ENCODE peak calls at places on chromosomes 3 and 15, in four cellular contexts. One of them, this sample, is unnamed.

GRCh38 chr3:171358171-171358890 is 101.9 kb downstream of the TNIK start:
- DNase-seq in neural progenitor cell: no peak
- DNase-seq in endothelial cell: peak; percentile 32
- DNase-seq in lower leg skin: no peak
- DNase-seq in this sample: no peak

GRCh38 chr3:186054481-186055399 is 54.1 kb downstream of the ETV5 start:
- DNase-seq in endothelial cell: no peak
- DNase-seq in lower leg skin: no peak
- DNase-seq in neural progenitor cell: no peak
- DNase-seq in this sample: no peak

GRCh38 chr15:55222588-55222987 is 25.8 kb upstream of the RSL24D1 start:
- DNase-seq in lower leg skin: no peak
- DNase-seq in neural progenitor cell: no peak
- DNase-seq in endothelial cell: no peak
- DNase-seq in this sample: no peak

GRCh38 chr15:48566669-48567068 is 78.8 kb downstream of the FBN1 start:
- DNase-seq in endothelial cell: no peak
- DNase-seq in lower leg skin: no peak
- DNase-seq in neural progenitor cell: no peak
- DNase-seq in this sample: no peak

GRCh38 chr3:3821780-3822179 is 22.5 kb downstream of the LRRN1 start:
- DNase-seq in neural progenitor cell: no peak
- DNase-seq in lower leg skin: no peak
- DNase-seq in endothelial cell: no peak
- DNase-seq in this sample: no peak

GRCh38 chr3:27792869-27793268 is 70.7 kb upstream of the EOMES start:
- DNase-seq in endothelial cell: no peak
- DNase-seq in lower leg skin: no peak
- DNase-seq in neural progenitor cell: no peak
- DNase-seq in this sample: peak; percentile 9

GRCh38 chr3:114809668-114810413 is 337.2 kb downstream of the ZBTB20 start:
- DNase-seq in lower leg skin: no peak
- DNase-seq in neural progenitor cell: no peak
- DNase-seq in endothelial cell: no peak
- DNase-seq in this sample: no peak

GRCh38 chr15:58839485-58839884 is 68.4 kb downstream of the MINDY2 start:
- DNase-seq in lower leg skin: no peak
- DNase-seq in neural progenitor cell: no peak
- DNase-seq in endothelial cell: no peak
- DNase-seq in this sample: no peak

GRCh38 chr3:154301556-154301955 is 22.7 kb downstream of the DHX36 start:
- DNase-seq in lower leg skin: no peak
- DNase-seq in neural progenitor cell: no peak
- DNase-seq in endothelial cell: no peak
- DNase-seq in this sample: no peak

GRCh38 chr15:68819451-68820204 is 1.1 kb downstream of the ANP32A start:
- DNase-seq in endothelial cell: peak; percentile 25
- DNase-seq in neural progenitor cell: peak; percentile 70
- DNase-seq in lower leg skin: peak; percentile 48
- DNase-seq in this sample: peak; percentile 56

GRCh38 chr3:157865449-157865862 is 240.8 kb downstream of the SHOX2 start:
- DNase-seq in neural progenitor cell: peak; percentile 61
- DNase-seq in endothelial cell: peak; percentile 87
- DNase-seq in lower leg skin: no peak
- DNase-seq in this sample: peak; percentile 78

GRCh38 chr15:78950906-78951840 is 6.3 kb upstream of the CTSH start:
- DNase-seq in neural progenitor cell: no peak
- DNase-seq in endothelial cell: no peak
- DNase-seq in lower leg skin: no peak
- DNase-seq in this sample: no peak

GRCh38 chr3:24447836-24448235 is 46.8 kb downstream of the THRB start:
- DNase-seq in lower leg skin: no peak
- DNase-seq in neural progenitor cell: no peak
- DNase-seq in endothelial cell: no peak
- DNase-seq in this sample: no peak

GRCh38 chr3:101646726-101647125 is 30.2 kb downstream of the ZBTB11 start:
- DNase-seq in neural progenitor cell: no peak
- DNase-seq in lower leg skin: no peak
- DNase-seq in endothelial cell: no peak
- DNase-seq in this sample: no peak

GRCh38 chr3:73846951-73847350 is 222.2 kb upstream of the PDZRN3 start:
- DNase-seq in lower leg skin: no peak
- DNase-seq in endothelial cell: no peak
- DNase-seq in neural progenitor cell: peak; percentile 30
- DNase-seq in this sample: no peak

GRCh38 chr3:171183042-171183441 is 156.5 kb upstream of the SLC2A2 start:
- DNase-seq in endothelial cell: peak; percentile 39
- DNase-seq in neural progenitor cell: no peak
- DNase-seq in lower leg skin: no peak
- DNase-seq in this sample: no peak

GRCh38 chr15:65682404-65682911 is 60.7 kb downstream of the SLC24A1 start:
- DNase-seq in lower leg skin: no peak
- DNase-seq in neural progenitor cell: no peak
- DNase-seq in endothelial cell: no peak
- DNase-seq in this sample: no peak

GRCh38 chr15:101702077-101702476 is 22.2 kb downstream of the TARS3 start:
- DNase-seq in endothelial cell: no peak
- DNase-seq in neural progenitor cell: no peak
- DNase-seq in lower leg skin: no peak
- DNase-seq in this sample: no peak

GRCh38 chr15:84629033-84629432 is 25.1 kb downstream of the WDR73 start:
- DNase-seq in lower leg skin: no peak
- DNase-seq in neural progenitor cell: no peak
- DNase-seq in endothelial cell: no peak
- DNase-seq in this sample: no peak

GRCh38 chr3:105431171-105431570 is 64.5 kb downstream of the ALCAM start:
- DNase-seq in lower leg skin: no peak
- DNase-seq in endothelial cell: no peak
- DNase-seq in neural progenitor cell: no peak
- DNase-seq in this sample: peak; percentile 13

GRCh38 chr15:73127302-73127936 is 75.2 kb downstream of the NEO1 start:
- DNase-seq in endothelial cell: peak; percentile 56
- DNase-seq in lower leg skin: no peak
- DNase-seq in neural progenitor cell: peak; percentile 65
- DNase-seq in this sample: peak; percentile 54

GRCh38 chr15:60006203-60006782 is 2.2 kb downstream of the FOXB1 start:
- DNase-seq in lower leg skin: no peak
- DNase-seq in endothelial cell: peak; percentile 78
- DNase-seq in neural progenitor cell: peak; percentile 95
- DNase-seq in this sample: peak; percentile 57

GRCh38 chr3:105938826-105939225 is 70.0 kb upstream of the CBLB start:
- DNase-seq in endothelial cell: no peak
- DNase-seq in lower leg skin: no peak
- DNase-seq in neural progenitor cell: no peak
- DNase-seq in this sample: no peak

GRCh38 chr15:44812029-44812517 is 75.7 kb downstream of the TRIM69 start:
- DNase-seq in endothelial cell: no peak
- DNase-seq in neural progenitor cell: no peak
- DNase-seq in lower leg skin: no peak
- DNase-seq in this sample: no peak

GRCh38 chr15:67093146-67093874 is 27.9 kb downstream of the SMAD3 start:
- DNase-seq in endothelial cell: no peak
- DNase-seq in neural progenitor cell: no peak
- DNase-seq in lower leg skin: no peak
- DNase-seq in this sample: no peak

GRCh38 chr3:3666664-3667063 is 132.6 kb upstream of the LRRN1 start:
- DNase-seq in lower leg skin: no peak
- DNase-seq in neural progenitor cell: no peak
- DNase-seq in endothelial cell: no peak
- DNase-seq in this sample: no peak

GRCh38 chr15:72180771-72181324 is 16.7 kb downstream of the GRAMD2A start:
- DNase-seq in lower leg skin: no peak
- DNase-seq in neural progenitor cell: no peak
- DNase-seq in endothelial cell: no peak
- DNase-seq in this sample: no peak

GRCh38 chr15:67784057-67784781 is 41.1 kb upstream of the SKOR1 start:
- DNase-seq in lower leg skin: no peak
- DNase-seq in endothelial cell: no peak
- DNase-seq in neural progenitor cell: no peak
- DNase-seq in this sample: no peak

GRCh38 chr15:65862682-65863081 is 6.6 kb upstream of the RAB11A start:
- DNase-seq in endothelial cell: peak; percentile 38
- DNase-seq in lower leg skin: no peak
- DNase-seq in neural progenitor cell: peak; percentile 79
- DNase-seq in this sample: peak; percentile 55

GRCh38 chr3:111277226-111277625 is 205.6 kb downstream of the NECTIN3 start:
- DNase-seq in lower leg skin: no peak
- DNase-seq in endothelial cell: no peak
- DNase-seq in neural progenitor cell: peak; percentile 74
- DNase-seq in this sample: no peak

GRCh38 chr3:195450731-195451229 is 8.0 kb upstream of the ACAP2 start:
- DNase-seq in endothelial cell: no peak
- DNase-seq in lower leg skin: peak; percentile 56
- DNase-seq in neural progenitor cell: no peak
- DNase-seq in this sample: no peak

GRCh38 chr15:99137111-99137546 is 32.2 kb downstream of the SYNM start:
- DNase-seq in neural progenitor cell: no peak
- DNase-seq in endothelial cell: no peak
- DNase-seq in lower leg skin: no peak
- DNase-seq in this sample: no peak

GRCh38 chr3:17972889-17973558 is 230.6 kb upstream of the TBC1D5 start:
- DNase-seq in neural progenitor cell: no peak
- DNase-seq in endothelial cell: no peak
- DNase-seq in lower leg skin: no peak
- DNase-seq in this sample: no peak

GRCh38 chr15:63818191-63818590 is 15.6 kb downstream of the HERC1 start:
- DNase-seq in lower leg skin: no peak
- DNase-seq in endothelial cell: peak; percentile 33
- DNase-seq in neural progenitor cell: peak; percentile 12
- DNase-seq in this sample: no peak
- TF ChIP-seq CTCF in lower leg skin: no peak
- TF ChIP-seq CTCF in endothelial cell: no peak
- TF ChIP-seq CTCF in neural progenitor cell: peak; percentile 6
- TF ChIP-seq CTCF in this sample: no peak

DNA sequence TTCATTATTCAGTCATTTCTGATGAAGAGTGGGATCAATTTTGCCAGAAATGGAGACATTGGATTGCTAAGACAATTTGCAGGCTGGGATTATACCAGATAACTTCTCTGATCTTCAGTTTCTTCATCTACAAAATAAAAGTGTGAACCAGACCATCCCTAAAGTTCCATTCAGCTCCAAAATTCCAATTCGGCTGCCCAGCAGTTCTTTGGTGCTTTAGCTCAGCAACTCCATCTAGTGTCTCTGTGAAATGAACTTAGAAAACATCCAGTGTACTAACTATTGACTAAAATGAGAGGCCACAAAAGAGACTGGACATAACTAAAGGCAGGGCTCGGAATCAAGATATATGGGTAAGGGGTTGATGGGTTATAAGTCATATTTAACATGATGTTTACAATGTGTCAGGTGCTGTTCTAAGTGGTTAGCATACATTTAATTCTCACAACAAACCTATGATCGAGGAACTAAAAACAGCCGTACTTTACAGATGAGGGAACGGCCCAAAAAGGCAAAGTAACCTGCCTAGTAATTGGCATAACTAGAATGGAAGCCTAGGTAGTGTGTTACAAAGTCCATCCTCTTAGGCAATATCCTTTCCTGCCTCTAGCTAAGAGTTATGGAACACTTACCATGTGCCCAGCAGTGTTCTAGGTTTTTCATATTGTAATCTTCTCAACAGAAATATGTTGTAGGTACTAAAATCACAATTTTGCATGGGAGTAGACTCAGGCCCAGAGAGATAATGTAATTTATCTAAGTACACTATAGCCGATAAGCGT is 17.0 kb downstream of the THAP10 start:
- DNase-seq in lower leg skin: no peak
- DNase-seq in neural progenitor cell: peak; percentile 30
- DNase-seq in endothelial cell: no peak
- DNase-seq in this sample: no peak
- TF ChIP-seq CTCF in lower leg skin: no peak
- TF ChIP-seq CTCF in neural progenitor cell: peak; percentile 48
- TF ChIP-seq CTCF in endothelial cell: no peak
- TF ChIP-seq CTCF in this sample: no peak

DNA sequence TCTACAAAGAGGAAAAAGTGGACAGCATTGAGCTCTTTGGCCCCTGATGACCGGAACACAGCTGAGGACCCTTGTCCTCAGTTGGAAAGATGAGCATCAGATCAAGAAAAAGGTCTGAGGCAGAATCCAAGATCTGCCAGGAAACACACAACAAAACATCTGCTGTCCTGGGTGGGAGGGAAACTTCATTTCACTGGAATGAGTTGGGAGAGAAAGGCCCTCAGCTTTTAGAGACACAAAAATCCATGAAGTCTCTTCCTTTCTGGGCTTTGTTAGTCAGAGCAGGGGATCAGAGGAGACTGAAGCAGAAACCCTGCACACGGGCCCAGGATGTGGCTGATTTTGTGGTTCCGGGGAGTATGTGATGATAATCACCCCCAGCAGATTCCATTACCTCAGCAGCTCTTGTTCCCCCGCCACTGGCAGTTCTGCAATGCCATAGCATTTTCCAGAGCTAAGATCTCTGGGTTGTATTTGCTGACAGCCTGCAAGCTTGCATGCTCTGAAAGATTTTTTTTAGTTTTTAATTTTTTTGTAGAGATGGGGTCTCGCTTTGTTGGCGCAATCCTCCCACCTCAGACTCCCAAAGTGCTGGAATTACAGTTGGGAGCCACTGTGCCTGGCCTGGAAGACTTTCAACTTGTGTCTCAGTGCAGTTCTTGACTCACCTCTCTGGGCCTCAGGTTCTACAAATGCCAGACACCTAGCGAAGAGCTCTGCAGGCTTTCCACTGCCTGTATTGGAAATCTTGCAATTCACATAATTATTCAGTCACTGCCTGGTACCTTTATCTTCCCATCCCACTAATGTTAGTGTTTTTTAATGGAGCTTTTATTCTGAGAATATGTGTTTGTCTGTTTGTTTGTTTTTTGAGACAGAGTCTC is 5.8 kb upstream of the TATDN2 start:
- DNase-seq in neural progenitor cell: no peak
- DNase-seq in lower leg skin: peak; percentile 24
- DNase-seq in endothelial cell: no peak
- DNase-seq in this sample: no peak
- TF ChIP-seq CTCF in neural progenitor cell: no peak
- TF ChIP-seq CTCF in lower leg skin: no peak
- TF ChIP-seq CTCF in endothelial cell: no peak
- TF ChIP-seq CTCF in this sample: no peak

DNA sequence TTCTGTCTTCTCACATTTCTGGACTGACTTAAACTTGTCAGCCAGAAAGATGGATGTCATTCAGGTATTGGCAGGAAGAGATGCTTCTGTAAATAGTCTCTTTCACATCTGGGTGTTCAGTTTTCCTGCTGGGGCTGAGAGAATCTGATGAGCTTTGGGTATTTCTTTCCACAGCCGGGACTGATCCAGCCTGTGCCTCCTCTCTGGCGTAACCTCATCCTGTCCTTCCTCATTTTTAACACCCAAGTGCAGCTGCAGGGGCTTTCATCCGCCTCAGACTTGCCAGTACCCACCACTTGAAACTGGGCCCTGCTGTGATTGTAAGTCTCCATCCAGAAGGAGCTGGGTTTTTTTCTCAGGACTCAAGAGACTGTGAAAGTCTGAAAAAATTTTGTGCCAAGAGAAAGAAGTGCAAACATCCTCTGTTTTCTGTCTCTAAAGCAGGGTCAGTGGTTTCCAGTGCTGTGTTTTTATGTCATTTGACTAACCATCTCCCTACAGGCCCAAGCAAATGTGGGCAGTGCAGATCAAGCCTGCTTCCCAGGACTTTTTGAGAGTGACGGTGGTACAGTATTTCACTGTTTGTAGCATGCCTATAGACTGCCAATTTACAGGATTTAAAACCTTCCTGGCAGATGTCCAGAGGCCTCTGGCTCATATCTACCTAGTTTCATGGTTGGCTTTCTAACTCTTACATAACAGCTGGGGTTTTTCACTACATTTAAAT is 342.7 kb downstream of the PTPRG start:
- DNase-seq in neural progenitor cell: no peak
- DNase-seq in endothelial cell: no peak
- DNase-seq in lower leg skin: peak; percentile 40
- DNase-seq in this sample: no peak
- TF ChIP-seq CTCF in neural progenitor cell: no peak
- TF ChIP-seq CTCF in endothelial cell: no peak
- TF ChIP-seq CTCF in lower leg skin: no peak
- TF ChIP-seq CTCF in this sample: no peak